ENCODE peak calls at places on chromosomes 7 and 10, in seven cellular contexts. B is WERI-Rb-1, N is A673, J is B cell, Y is fibroblast of lung, V is left ventricle myocardium inferior, D is astrocyte of the spinal cord. A is an unnamed sample.

GRCh38 chr7:122429926-122430325 is 125.4 kb upstream of the FEZF1 start:
- DNase-seq in B (no peak), N (no peak), D (no peak), Y (no peak), J (no peak), V (no peak), A (no peak)

GRCh38 chr7:152514771-152515105 is 78.9 kb upstream of the KMT2C start:
- DNase-seq in B (no peak), N (no peak), Y (no peak), V (no peak), D (no peak), J (no peak), A (no peak)

GRCh38 chr7:44284881-44285541 is 40.4 kb downstream of the CAMK2B start:
- DNase-seq in V (peak; percentile 7), N (no peak), J (no peak), D (no peak), Y (no peak), B (peak; percentile 4), A (peak; percentile 1)

GRCh38 chr10:273088-273487 is 137.8 kb downstream of the ZMYND11 start:
- DNase-seq in V (no peak), Y (no peak), N (no peak), D (no peak), B (no peak), J (no peak), A (no peak)

GRCh38 chr7:116284390-116284789 is 74.1 kb downstream of the TES start:
- DNase-seq in N (no peak), J (no peak), V (no peak), D (no peak), B (no peak), Y (peak; percentile 39), A (no peak)

GRCh38 chr10:52956451-52956850 is 183.9 kb upstream of the MBL2 start:
- DNase-seq in Y (peak; percentile 11), D (no peak), J (no peak), V (no peak), B (no peak), N (no peak), A (no peak)

GRCh38 chr7:4706384-4707032 is 24.4 kb downstream of the FOXK1 start:
- DNase-seq in J (no peak), B (no peak), N (peak; percentile 70), D (peak; percentile 45), Y (peak; percentile 83), V (no peak), A (peak; percentile 31)

GRCh38 chr7:11346312-11346711 is 372.6 kb downstream of the PHF14 start:
- DNase-seq in J (no peak), D (no peak), V (no peak), N (no peak), Y (peak; percentile 3), B (no peak), A (no peak)

GRCh38 chr7:48781783-48782182 is 142.6 kb upstream of the CDC14C start:
- DNase-seq in J (no peak), B (no peak), V (no peak), D (peak; percentile 68), Y (peak; percentile 47), N (no peak), A (no peak)

GRCh38 chr7:121011401-121011800 is 22.9 kb downstream of the CPED1 start:
- DNase-seq in B (no peak), D (no peak), V (no peak), N (no peak), J (no peak), Y (no peak), A (no peak)

GRCh38 chr10:106588019-106588418 is 576.5 kb downstream of the SORCS1 start:
- DNase-seq in N (no peak), V (no peak), J (no peak), Y (no peak), D (no peak), B (no peak), A (no peak)

GRCh38 chr10:78013564-78013963 is 15.8 kb downstream of the POLR3A start:
- DNase-seq in B (no peak), J (no peak), N (no peak), Y (no peak), V (no peak), D (no peak), A (no peak)

GRCh38 chr7:2978403-2978802 is 65.3 kb downstream of the CARD11 start:
- DNase-seq in D (no peak), B (no peak), Y (peak; percentile 3), J (peak; percentile 93), V (peak; percentile 28), N (no peak), A (peak; percentile 65)

GRCh38 chr10:69629897-69630650 is at the start of gene FAM241B:
- DNase-seq in V (peak; percentile 33), B (peak; percentile 83), Y (peak; percentile 42), J (no peak), D (peak; percentile 20), N (peak; percentile 59), A (peak; percentile 85)

GRCh38 chr7:157664866-157665633 is 328.2 kb downstream of the DNAJB6 start:
- DNase-seq in V (no peak), B (peak; percentile 3), J (no peak), D (no peak), Y (peak; percentile 31), N (no peak), A (no peak)

GRCh38 chr7:50826371-50827172 is 43.9 kb upstream of the GRB10 start:
- DNase-seq in V (no peak), B (no peak), J (no peak), N (no peak), Y (peak; percentile 93), D (peak; percentile 90), A (no peak)

GRCh38 chr10:133225707-133226191 is 4.3 kb upstream of the UTF1 start:
- DNase-seq in V (no peak), D (no peak), Y (peak; percentile 3), J (no peak), B (no peak), N (no peak), A (no peak)

GRCh38 chr10:29646238-29646902 is 11.6 kb upstream of the SVIL start:
- DNase-seq in D (peak; percentile 58), B (peak; percentile 69), Y (peak; percentile 73), N (peak; percentile 94), J (no peak), V (no peak), A (no peak)

GRCh38 chr10:71975891-71976725 is 11.9 kb downstream of the CHST3 start:
- DNase-seq in B (peak; percentile 54), N (no peak), D (peak; percentile 79), V (no peak), Y (peak; percentile 84), J (no peak), A (no peak)

GRCh38 chr10:122426834-122427233 is 27.6 kb upstream of the ARMS2 start:
- DNase-seq in J (no peak), N (peak; percentile 58), D (no peak), B (no peak), Y (no peak), V (no peak), A (peak; percentile 15)
- TF ChIP-seq CTCF in J (no peak), N (no peak), D (no peak), B (no peak), Y (no peak), V (no peak), A (no peak)

DNA sequence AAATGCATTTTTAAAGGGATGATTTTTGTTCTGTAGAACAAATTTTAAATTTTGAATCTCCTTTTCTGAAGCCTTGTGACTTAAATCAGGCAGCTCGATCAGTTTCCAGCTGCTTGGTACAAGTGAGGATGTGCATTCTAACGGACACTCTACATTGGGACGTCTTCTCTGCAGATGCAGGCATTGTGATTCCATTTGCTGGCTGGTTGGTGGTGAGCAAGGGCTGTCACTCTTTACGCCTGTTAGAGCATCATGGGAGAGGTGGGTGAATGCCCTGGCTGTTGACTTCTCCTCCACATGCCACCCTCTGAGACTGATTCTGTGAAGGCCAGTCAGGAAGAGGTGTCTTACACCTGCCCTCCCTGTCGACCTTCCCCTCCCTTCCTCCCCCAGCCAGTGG is 240.5 kb upstream of the RNF32 start:
- DNase-seq in N (no peak), J (no peak), D (no peak), B (no peak), Y (no peak), V (no peak), A (no peak)
- TF ChIP-seq CTCF in N (no peak), J (no peak), D (no peak), B (no peak), Y (no peak), V (no peak), A (no peak)

GRCh38 chr10:22006379-22006884 is 2.9 kb upstream of the DNAJC1 start:
- DNase-seq in N (no peak), J (no peak), V (no peak), D (no peak), Y (no peak), B (no peak), A (no peak)

GRCh38 chr10:22005763-22006162 is 2.2 kb upstream of the DNAJC1 start:
- DNase-seq in V (no peak), B (no peak), D (no peak), J (no peak), Y (no peak), N (no peak), A (no peak)

GRCh38 chr10:22016046-22016705 is 12.6 kb upstream of the DNAJC1 start:
- DNase-seq in J (no peak), Y (peak; percentile 7), B (no peak), V (no peak), D (no peak), N (no peak), A (no peak)

GRCh38 chr10:22010973-22011408 is 7.5 kb upstream of the DNAJC1 start:
- DNase-seq in Y (peak; percentile 6), B (no peak), D (peak; percentile 47), N (peak; percentile 50), V (no peak), J (no peak), A (no peak)
- TF ChIP-seq CTCF in Y (no peak), B (no peak), D (peak; percentile 27), N (peak; percentile 55), V (peak; percentile 58), J (peak; percentile 83), A (peak; percentile 61)

GRCh38 chr10:34216348-34216908 is 598.7 kb downstream of the PARD3 start:
- DNase-seq in J (no peak), B (peak; percentile 39), Y (no peak), D (no peak), V (no peak), N (peak; percentile 81), A (no peak)

GRCh38 chr10:34207350-34207749 is 607.7 kb downstream of the PARD3 start:
- DNase-seq in J (no peak), B (no peak), V (no peak), D (no peak), Y (no peak), N (no peak), A (peak; percentile 39)

GRCh38 chr10:34213805-34214197 is 601.3 kb downstream of the PARD3 start:
- DNase-seq in Y (no peak), J (no peak), N (no peak), D (no peak), B (no peak), V (no peak), A (no peak)

GRCh38 chr10:34217524-34217923 is 597.6 kb downstream of the PARD3 start:
- DNase-seq in N (no peak), B (no peak), V (no peak), D (no peak), J (no peak), Y (no peak), A (no peak)

GRCh38 chr10:34213193-34213804 is 601.8 kb downstream of the PARD3 start:
- DNase-seq in D (no peak), J (no peak), V (no peak), N (no peak), Y (no peak), B (no peak), A (no peak)
- TF ChIP-seq CTCF in D (no peak), J (no peak), V (no peak), N (no peak), Y (no peak), B (no peak), A (no peak)

GRCh38 chr7:106056513-106057203 is 55.5 kb downstream of the SYPL1 start:
- DNase-seq in Y (peak; percentile 55), V (peak; percentile 57), D (peak; percentile 69), J (peak; percentile 79), N (peak; percentile 85), B (peak; percentile 81), A (peak; percentile 56)
- TF ChIP-seq CTCF in Y (peak; percentile 92), V (peak; percentile 92), D (peak; percentile 89), J (peak; percentile 81), N (peak; percentile 90), B (peak; percentile 94), A (peak; percentile 67)

A was measured in nephron progenitor cell.